ENCODE peak calls at places on chromosomes 11 and 22, in eight cellular contexts. Q, C, D, I, K, X, M and Z are unnamed samples.

GRCh38 chr11:31480930-31481329 is 28.5 kb downstream of the IMMP1L start:
- DNase-seq in Q (no peak), C (no peak), D (no peak), I (no peak), K (no peak), X (no peak), M (no peak), Z (no peak)

GRCh38 chr22:21760640-21761039 is 25.0 kb upstream of the YPEL1 start:
- DNase-seq in Q (no peak), C (peak), D (peak), I (no peak), K (peak), X (no peak), M (no peak), Z (peak)

GRCh38 chr22:30208631-30209603 is 37.6 kb downstream of the LIF start:
- DNase-seq in Q (peak), C (peak), D (peak), I (no peak), K (peak), X (no peak), M (no peak), Z (peak)

GRCh38 chr11:121112498-121113455 is 11.7 kb downstream of the TECTA start:
- DNase-seq in Q (no peak), C (peak), D (peak), I (peak), K (peak), X (peak), M (peak), Z (peak)

GRCh38 chr22:32564170-32565001 is 89.8 kb downstream of the FBXO7 start:
- DNase-seq in Q (no peak), C (peak), D (peak), I (no peak), K (peak), X (no peak), M (no peak), Z (peak)

GRCh38 chr22:35397095-35397904 is 2.6 kb upstream of the MCM5 start:
- DNase-seq in Q (no peak), C (peak), D (no peak), I (no peak), K (peak), X (no peak), M (no peak), Z (no peak)

GRCh38 chr11:12079726-12080556 is 30.4 kb upstream of the MICAL2 start:
- DNase-seq in Q (no peak), C (peak), D (peak), I (no peak), K (peak), X (no peak), M (no peak), Z (peak)

GRCh38 chr11:134414772-134415765 is 3.0 kb upstream of the B3GAT1 start:
- DNase-seq in Q (no peak), C (no peak), D (no peak), I (no peak), K (no peak), X (peak), M (no peak), Z (no peak)

GRCh38 chr11:619625-620050 is 3.9 kb upstream of the IRF7 start:
- DNase-seq in Q (peak), C (no peak), D (no peak), I (no peak), K (no peak), X (no peak), M (no peak), Z (no peak)

GRCh38 chr11:31913985-31914384 is 102.9 kb upstream of the PAX6 start:
- DNase-seq in Q (no peak), C (no peak), D (no peak), I (no peak), K (no peak), X (no peak), M (no peak), Z (no peak)

GRCh38 chr11:66880484-66881211 is 23.8 kb downstream of the LRFN4 start:
- DNase-seq in Q (no peak), C (peak), D (no peak), I (peak), K (no peak), X (peak), M (no peak), Z (no peak)

GRCh38 chr22:47050601-47051051 is 288.2 kb downstream of the TBC1D22A start:
- DNase-seq in Q (no peak), C (no peak), D (no peak), I (no peak), K (no peak), X (no peak), M (no peak), Z (no peak)

GRCh38 chr11:32374261-32374711 is 61.1 kb downstream of the WT1 start:
- DNase-seq in Q (no peak), C (peak), D (peak), I (peak), K (peak), X (peak), M (peak), Z (no peak)

GRCh38 chr11:35523861-35524260 is 1.6 kb downstream of the PAMR1 start:
- DNase-seq in Q (no peak), C (no peak), D (no peak), I (no peak), K (no peak), X (no peak), M (no peak), Z (no peak)

GRCh38 chr11:116697011-116697410 is 75.8 kb downstream of the BUD13 start:
- DNase-seq in Q (no peak), C (no peak), D (no peak), I (no peak), K (no peak), X (no peak), M (no peak), Z (no peak)

GRCh38 chr11:15967166-15967565 is 389.2 kb downstream of the SOX6 start:
- DNase-seq in Q (no peak), C (no peak), D (no peak), I (peak), K (peak), X (no peak), M (no peak), Z (no peak)

GRCh38 chr11:111512296-111513239 is at the start of gene BTG4:
- DNase-seq in Q (no peak), C (no peak), D (peak), I (peak), K (peak), X (no peak), M (peak), Z (peak)

GRCh38 chr22:24758164-24758799 is 16.2 kb downstream of the PIWIL3 start:
- DNase-seq in Q (no peak), C (peak), D (peak), I (peak), K (peak), X (peak), M (peak), Z (peak)

GRCh38 chr11:13141731-13142724 is 132.9 kb downstream of the RASSF10 start:
- DNase-seq in Q (peak), C (no peak), D (no peak), I (no peak), K (no peak), X (no peak), M (no peak), Z (no peak)

GRCh38 chr22:10961043-10961860 is 4566.7 kb upstream of the OR11H1 start:
- DNase-seq in Q (peak), C (no peak), D (no peak), I (no peak), K (no peak), X (no peak), M (no peak), Z (no peak)

GRCh38 chr22:35043251-35043931 is 22.6 kb upstream of the ISX start:
- DNase-seq in Q (no peak), C (no peak), D (no peak), I (no peak), K (no peak), X (no peak), M (no peak), Z (peak)

GRCh38 chr11:45848654-45849081 is 1.4 kb downstream of the CRY2 start:
- DNase-seq in Q (no peak), C (no peak), D (no peak), I (no peak), K (no peak), X (no peak), M (no peak), Z (no peak)

GRCh38 chr11:44624761-44625221 is 59.3 kb downstream of the CD82 start:
- DNase-seq in Q (no peak), C (no peak), D (no peak), I (no peak), K (no peak), X (no peak), M (no peak), Z (no peak)

GRCh38 chr11:122159173-122159701 is 43.2 kb upstream of the BLID start:
- DNase-seq in Q (no peak), C (peak), D (peak), I (no peak), K (peak), X (no peak), M (no peak), Z (peak)

GRCh38 chr11:76215946-76216345 is 9.6 kb upstream of the WNT11 start:
- DNase-seq in Q (peak), C (peak), D (peak), I (no peak), K (peak), X (no peak), M (no peak), Z (peak)

GRCh38 chr11:112241486-112241885 is 15.3 kb downstream of the PTS start:
- DNase-seq in Q (no peak), C (peak), D (peak), I (no peak), K (peak), X (no peak), M (no peak), Z (peak)

GRCh38 chr22:25362215-25362882 is 142.9 kb downstream of the CRYBB2 start:
- DNase-seq in Q (peak), C (peak), D (peak), I (peak), K (peak), X (no peak), M (peak), Z (peak)

GRCh38 chr11:4464216-4465159 is 15.4 kb downstream of the OR52K2 start:
- DNase-seq in Q (no peak), C (peak), D (peak), I (peak), K (peak), X (no peak), M (no peak), Z (no peak)

GRCh38 chr11:93741882-93742226 is 382 bp downstream of the C11orf54 start:
- DNase-seq in Q (no peak), C (peak), D (peak), I (no peak), K (peak), X (no peak), M (no peak), Z (peak)

GRCh38 chr11:75667831-75668507 is 869 bp downstream of the MAP6 start:
- DNase-seq in Q (no peak), C (peak), D (peak), I (peak), K (peak), X (peak), M (peak), Z (peak)

GRCh38 chr22:40396882-40397281 is 26.5 kb downstream of the SGSM3 start:
- DNase-seq in Q (peak), C (peak), D (peak), I (no peak), K (peak), X (peak), M (no peak), Z (peak)

GRCh38 chr11:34627197-34627596 is 6.3 kb downstream of the EHF start:
- DNase-seq in Q (no peak), C (no peak), D (no peak), I (no peak), K (no peak), X (no peak), M (no peak), Z (no peak)

GRCh38 chr22:49366437-49366836 is 461.2 kb downstream of the BRD1 start:
- DNase-seq in Q (no peak), C (no peak), D (no peak), I (no peak), K (no peak), X (no peak), M (no peak), Z (no peak)

GRCh38 chr11:64276653-64277431 is 7.6 kb downstream of the BAD start:
- DNase-seq in Q (peak), C (no peak), D (peak), I (no peak), K (no peak), X (no peak), M (no peak), Z (peak)